ENCODE peak calls at places on chromosomes 16 and 17, in four cellular contexts. S is stimulated activated CD8-positive, alpha-beta memory T cell treated with anti-CD3 and anti-CD28 coated beads, Interleukin-4, amount 100 ng/mL, for 48 hours; O is mesenchymal stem cell; D is stromal cell of bone marrow. V is an unnamed sample.

GRCh38 chr16:20931066-20931465 is 30.5 kb downstream of the LYRM1 start:
- DNase-seq in S (no peak), O (peak), D (no peak), V (no peak)

GRCh38 chr17:17628388-17629008 is 37.0 kb upstream of the PEMT start:
- DNase-seq in S (peak), O (no peak), D (no peak), V (peak)

GRCh38 chr17:63833741-63834373 is 6.4 kb upstream of the FTSJ3 start:
- DNase-seq in S (no peak), O (no peak), D (no peak), V (no peak)

GRCh38 chr17:8020251-8020650 is 17.8 kb downstream of the GUCY2D start:
- DNase-seq in S (no peak), O (no peak), D (no peak), V (no peak)

GRCh38 chr16:27698266-27698665 is 148.3 kb downstream of the KATNIP start:
- DNase-seq in S (peak), O (no peak), D (no peak), V (peak)

GRCh38 chr17:77901476-77901875 is 57.0 kb upstream of the TNRC6C start:
- DNase-seq in S (no peak), O (no peak), D (no peak), V (no peak)

GRCh38 chr16:3873482-3874173 is 6.9 kb downstream of the CREBBP start:
- DNase-seq in S (no peak), O (no peak), D (no peak), V (no peak)

GRCh38 chr16:17556276-17557052 is 85.7 kb upstream of the XYLT1 start:
- DNase-seq in S (peak), O (no peak), D (no peak), V (peak)

GRCh38 chr16:12178251-12178990 is 201.9 kb downstream of the SNX29 start:
- DNase-seq in S (no peak), O (peak), D (no peak), V (no peak)

GRCh38 chr17:63665527-63666214 is 34.3 kb downstream of the LIMD2 start:
- DNase-seq in S (no peak), O (no peak), D (no peak), V (no peak)

GRCh38 chr17:66767164-66767933 is 67.6 kb upstream of the CACNG5 start:
- DNase-seq in S (no peak), O (no peak), D (no peak), V (no peak)

GRCh38 chr17:61805399-61805798 is 57.9 kb downstream of the BRIP1 start:
- DNase-seq in S (no peak), O (peak), D (peak), V (no peak)

GRCh38 chr16:89722392-89723278 is 1.3 kb downstream of the ZNF276 start:
- DNase-seq in S (peak), O (no peak), D (no peak), V (peak)

GRCh38 chr17:3400008-3400407 is 1.8 kb upstream of the OR1E1 start:
- DNase-seq in S (no peak), O (no peak), D (no peak), V (peak)

GRCh38 chr16:66508261-66508913 is 41.5 kb downstream of the TK2 start:
- DNase-seq in S (no peak), O (no peak), D (peak), V (no peak)

GRCh38 chr16:85327731-85328664 is 215.7 kb upstream of the CIBAR2 start:
- DNase-seq in S (no peak), O (peak), D (no peak), V (no peak)

GRCh38 chr16:81702506-81702905 is 76.6 kb upstream of the PLCG2 start:
- DNase-seq in S (no peak), O (no peak), D (no peak), V (no peak)

GRCh38 chr17:61555127-61555531 is 35.9 kb downstream of the NACA2 start:
- DNase-seq in S (no peak), O (no peak), D (no peak), V (no peak)

GRCh38 chr16:4800290-4801041 is 2.0 kb downstream of the ROGDI start:
- DNase-seq in S (no peak), O (no peak), D (no peak), V (peak)

GRCh38 chr17:64240261-64240740 is 22.8 kb downstream of the TEX2 start:
- DNase-seq in S (no peak), O (peak), D (no peak), V (no peak)